ENCODE peak calls at places on chromosomes 16 and 17, in six cellular contexts. One of them, this sample, is unnamed.

GRCh38 chr17:43142153-43142552 is 17.0 kb upstream of the BRCA1 start:
- DNase-seq in HCT116: no peak
- DNase-seq in breast epithelium: no peak
- DNase-seq in heart left ventricle: no peak
- DNase-seq in prostate gland: no peak
- DNase-seq in IMR-90: no peak
- DNase-seq in this sample: no peak

GRCh38 chr16:88430185-88430523 is 22.9 kb upstream of the ZFPM1 start:
- DNase-seq in heart left ventricle: no peak
- DNase-seq in breast epithelium: no peak
- DNase-seq in prostate gland: no peak
- DNase-seq in HCT116: no peak
- DNase-seq in IMR-90: no peak
- DNase-seq in this sample: no peak

GRCh38 chr17:17603895-17604225 is 12.4 kb upstream of the PEMT start:
- DNase-seq in IMR-90: no peak
- DNase-seq in prostate gland: no peak
- DNase-seq in breast epithelium: no peak
- DNase-seq in heart left ventricle: no peak
- DNase-seq in HCT116: no peak
- DNase-seq in this sample: no peak

GRCh38 chr16:9791566-9791965 is 390.7 kb downstream of the GRIN2A start:
- DNase-seq in IMR-90: no peak
- DNase-seq in prostate gland: no peak
- DNase-seq in heart left ventricle: no peak
- DNase-seq in HCT116: no peak
- DNase-seq in breast epithelium: no peak
- DNase-seq in this sample: no peak

GRCh38 chr16:22300427-22301071 is 3.3 kb downstream of the POLR3E start:
- DNase-seq in IMR-90: peak; percentile 62
- DNase-seq in heart left ventricle: peak; percentile 61
- DNase-seq in breast epithelium: no peak
- DNase-seq in HCT116: no peak
- DNase-seq in prostate gland: peak; percentile 46
- DNase-seq in this sample: no peak

GRCh38 chr17:7955414-7956042 is 23.5 kb downstream of the CNTROB start:
- DNase-seq in heart left ventricle: no peak
- DNase-seq in prostate gland: no peak
- DNase-seq in IMR-90: no peak
- DNase-seq in breast epithelium: no peak
- DNase-seq in HCT116: no peak
- DNase-seq in this sample: no peak

GRCh38 chr17:59451706-59452105 is 113.7 kb upstream of the DHX40 start:
- DNase-seq in HCT116: no peak
- DNase-seq in breast epithelium: no peak
- DNase-seq in heart left ventricle: no peak
- DNase-seq in prostate gland: no peak
- DNase-seq in IMR-90: peak; percentile 77
- DNase-seq in this sample: no peak

GRCh38 chr17:56160395-56160889 is 7.2 kb downstream of the ANKFN1 start:
- DNase-seq in heart left ventricle: no peak
- DNase-seq in HCT116: no peak
- DNase-seq in breast epithelium: no peak
- DNase-seq in IMR-90: no peak
- DNase-seq in prostate gland: peak; percentile 22
- DNase-seq in this sample: no peak

GRCh38 chr16:89118361-89119061 is 24.9 kb downstream of the ACSF3 start:
- DNase-seq in breast epithelium: no peak
- DNase-seq in IMR-90: no peak
- DNase-seq in heart left ventricle: no peak
- DNase-seq in prostate gland: no peak
- DNase-seq in HCT116: no peak
- DNase-seq in this sample: no peak

GRCh38 chr17:236641-237405 is 55.4 kb upstream of the DOC2B start:
- DNase-seq in prostate gland: no peak
- DNase-seq in breast epithelium: no peak
- DNase-seq in HCT116: no peak
- DNase-seq in IMR-90: no peak
- DNase-seq in heart left ventricle: peak; percentile 3
- DNase-seq in this sample: no peak

GRCh38 chr16:84585886-84586285 is 32.0 kb downstream of the COTL1 start:
- DNase-seq in IMR-90: no peak
- DNase-seq in heart left ventricle: no peak
- DNase-seq in prostate gland: no peak
- DNase-seq in breast epithelium: no peak
- DNase-seq in HCT116: peak; percentile 27
- DNase-seq in this sample: no peak

GRCh38 chr16:85959686-85960085 is 60.7 kb downstream of the IRF8 start:
- DNase-seq in HCT116: no peak
- DNase-seq in prostate gland: no peak
- DNase-seq in heart left ventricle: no peak
- DNase-seq in breast epithelium: no peak
- DNase-seq in IMR-90: no peak
- DNase-seq in this sample: no peak

GRCh38 chr16:23092072-23092800 is 57.0 kb downstream of the USP31 start:
- DNase-seq in IMR-90: no peak
- DNase-seq in heart left ventricle: no peak
- DNase-seq in prostate gland: no peak
- DNase-seq in HCT116: no peak
- DNase-seq in breast epithelium: no peak
- DNase-seq in this sample: no peak

GRCh38 chr16:85970712-85971220 is 71.8 kb downstream of the IRF8 start:
- DNase-seq in prostate gland: no peak
- DNase-seq in HCT116: no peak
- DNase-seq in IMR-90: peak; percentile 0
- DNase-seq in breast epithelium: no peak
- DNase-seq in heart left ventricle: no peak
- DNase-seq in this sample: no peak

GRCh38 chr17:41937970-41938851 is 7.8 kb downstream of the ODAD4 start:
- DNase-seq in prostate gland: no peak
- DNase-seq in HCT116: no peak
- DNase-seq in breast epithelium: no peak
- DNase-seq in heart left ventricle: peak; percentile 58
- DNase-seq in IMR-90: no peak
- DNase-seq in this sample: no peak

DNA sequence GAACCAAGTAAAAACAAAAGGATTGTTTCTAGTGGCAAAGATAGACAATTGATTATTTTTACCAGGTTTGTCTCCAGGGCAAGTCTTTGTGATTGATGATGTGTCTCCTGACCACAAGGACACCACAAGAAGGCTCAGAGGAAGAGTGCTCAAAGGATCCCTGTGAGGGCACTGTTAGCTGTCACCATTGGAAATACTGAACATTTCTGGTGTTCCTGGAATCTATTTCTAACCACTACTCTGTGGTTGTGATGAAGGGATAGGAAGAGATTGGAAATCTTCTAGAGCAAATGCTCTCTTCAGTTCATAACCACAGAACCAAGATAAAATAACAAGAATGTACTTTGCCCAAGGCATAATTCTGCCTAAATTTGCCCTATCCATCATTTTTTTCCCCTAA is 15.3 kb downstream of the RNF43 start:
- DNase-seq in HCT116: peak; percentile 85
- DNase-seq in prostate gland: no peak
- DNase-seq in IMR-90: no peak
- DNase-seq in breast epithelium: no peak
- DNase-seq in heart left ventricle: no peak
- DNase-seq in this sample: no peak
- TF ChIP-seq POLR2A in HCT116: no peak
- TF ChIP-seq POLR2A in prostate gland: no peak
- TF ChIP-seq POLR2A in IMR-90: no peak
- TF ChIP-seq POLR2A in breast epithelium: no peak
- TF ChIP-seq POLR2A in heart left ventricle: no peak
- TF ChIP-seq POLR2A in this sample: no peak

DNA sequence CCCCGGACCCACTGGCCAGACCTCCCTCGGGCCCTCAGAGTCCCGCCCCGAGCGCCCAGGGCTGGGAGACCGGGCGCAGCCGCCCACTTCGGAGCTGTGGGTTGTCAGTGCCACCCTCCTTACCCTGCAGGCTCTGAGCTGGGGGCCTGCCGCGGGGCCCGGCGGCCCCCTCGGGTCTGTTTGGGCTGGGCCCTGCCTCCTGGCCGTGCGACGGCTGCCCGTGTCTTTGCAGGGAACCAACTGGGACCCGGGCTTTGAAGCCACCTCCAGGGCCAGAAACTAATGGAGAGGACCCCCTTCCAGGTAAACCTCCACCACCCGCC is 443 bp downstream of the TEDC2 start:
- DNase-seq in prostate gland: no peak
- DNase-seq in breast epithelium: no peak
- DNase-seq in heart left ventricle: no peak
- DNase-seq in IMR-90: no peak
- DNase-seq in HCT116: no peak
- DNase-seq in this sample: no peak
- H3K27ac ChIP-seq in prostate gland: no peak overlapping the region
- H3K27ac ChIP-seq in breast epithelium: no peak overlapping the region
- H3K27ac ChIP-seq in heart left ventricle: no peak overlapping the region
- H3K27ac ChIP-seq in IMR-90: no peak overlapping the region
- H3K27ac ChIP-seq in HCT116: peak overlapping the region; percentile 66
- H3K27ac ChIP-seq in this sample: no peak overlapping the region

GRCh38 chr16:47938272-47938671 is 217.5 kb downstream of the ABCC12 start:
- DNase-seq in prostate gland: no peak
- DNase-seq in breast epithelium: no peak
- DNase-seq in IMR-90: no peak
- DNase-seq in HCT116: no peak
- DNase-seq in heart left ventricle: no peak
- DNase-seq in this sample: no peak
- TF ChIP-seq POLR2A in prostate gland: no peak
- TF ChIP-seq POLR2A in breast epithelium: no peak
- TF ChIP-seq POLR2A in IMR-90: no peak
- TF ChIP-seq POLR2A in HCT116: no peak
- TF ChIP-seq POLR2A in heart left ventricle: no peak
- TF ChIP-seq POLR2A in this sample: no peak

GRCh38 chr16:726188-726437 is 130 bp downstream of the CCDC78 start:
- DNase-seq in breast epithelium: no peak
- DNase-seq in IMR-90: no peak
- DNase-seq in heart left ventricle: no peak
- DNase-seq in HCT116: no peak
- DNase-seq in prostate gland: no peak
- DNase-seq in this sample: no peak
- H3K27ac ChIP-seq in breast epithelium: no peak overlapping the region
- H3K27ac ChIP-seq in IMR-90: no peak overlapping the region
- H3K27ac ChIP-seq in heart left ventricle: no peak overlapping the region
- H3K27ac ChIP-seq in HCT116: peak overlapping the region; percentile 96
- H3K27ac ChIP-seq in prostate gland: no peak overlapping the region
- H3K27ac ChIP-seq in this sample: no peak overlapping the region

DNA sequence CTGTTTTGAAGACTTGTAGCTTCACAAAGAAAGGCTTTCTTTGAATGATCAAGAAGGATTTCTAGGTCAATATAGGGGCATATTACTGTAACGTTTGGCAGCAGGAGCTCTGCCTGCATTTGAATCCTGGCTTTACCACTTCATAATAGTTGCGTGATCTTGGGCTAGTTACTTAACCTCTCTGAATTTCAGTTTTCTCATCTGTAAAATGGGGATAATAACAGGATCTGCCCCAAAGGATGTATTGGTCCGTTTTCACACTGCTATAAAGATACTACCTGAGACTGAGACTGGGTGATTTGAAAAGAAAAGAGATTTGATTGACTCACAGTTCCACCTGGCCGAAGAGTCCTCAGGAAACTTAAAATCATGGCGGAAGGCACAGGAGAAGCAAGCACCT is 12.5 kb downstream of the BMERB1 start:
- DNase-seq in HCT116: no peak
- DNase-seq in IMR-90: no peak
- DNase-seq in prostate gland: no peak
- DNase-seq in breast epithelium: no peak
- DNase-seq in heart left ventricle: no peak
- DNase-seq in this sample: no peak
- TF ChIP-seq POLR2A in HCT116: no peak
- TF ChIP-seq POLR2A in IMR-90: no peak
- TF ChIP-seq POLR2A in prostate gland: no peak
- TF ChIP-seq POLR2A in breast epithelium: no peak
- TF ChIP-seq POLR2A in heart left ventricle: no peak
- TF ChIP-seq POLR2A in this sample: no peak

DNA sequence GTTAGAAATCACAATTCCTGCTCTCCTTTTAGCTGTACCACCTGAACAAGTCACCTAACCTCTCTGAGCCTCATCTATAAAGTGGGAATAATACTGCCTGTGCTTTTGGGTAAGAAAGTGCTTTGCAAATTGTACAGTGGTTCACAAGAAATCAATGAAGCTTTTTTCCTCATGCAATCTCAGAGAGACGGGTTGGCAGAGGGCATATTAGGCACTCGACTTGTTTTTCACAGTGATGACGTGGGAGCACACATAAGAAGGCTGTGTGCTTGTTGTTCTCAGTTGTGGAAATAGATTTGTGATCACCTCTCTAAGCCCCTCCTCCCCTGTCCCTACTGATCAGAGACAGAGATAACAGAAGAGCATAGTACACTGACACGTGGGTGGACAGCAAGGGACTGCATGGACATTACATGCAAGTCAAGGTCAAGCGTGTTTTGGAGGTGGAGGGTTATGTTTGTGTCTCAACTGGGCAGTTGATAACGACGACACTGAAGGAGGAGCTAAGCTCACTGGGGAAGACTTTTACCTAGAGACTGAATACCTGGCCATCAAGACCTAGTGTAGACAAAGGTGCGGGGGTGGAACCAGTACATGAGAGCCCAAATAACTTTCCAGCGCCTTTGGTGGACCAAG is 1.7 kb upstream of the GPT2 start:
- DNase-seq in breast epithelium: no peak
- DNase-seq in IMR-90: no peak
- DNase-seq in HCT116: no peak
- DNase-seq in heart left ventricle: no peak
- DNase-seq in prostate gland: no peak
- DNase-seq in this sample: no peak
- H3K27ac ChIP-seq in breast epithelium: no peak overlapping the region
- H3K27ac ChIP-seq in IMR-90: no peak overlapping the region
- H3K27ac ChIP-seq in HCT116: no peak overlapping the region
- H3K27ac ChIP-seq in heart left ventricle: no peak overlapping the region
- H3K27ac ChIP-seq in prostate gland: peak overlapping the region; percentile 90
- H3K27ac ChIP-seq in this sample: no peak overlapping the region

GRCh38 chr17:40110026-40110425 is 9.6 kb upstream of the NR1D1 start:
- DNase-seq in heart left ventricle: no peak
- DNase-seq in IMR-90: no peak
- DNase-seq in prostate gland: no peak
- DNase-seq in breast epithelium: no peak
- DNase-seq in HCT116: no peak
- DNase-seq in this sample: no peak
- TF ChIP-seq POLR2A in heart left ventricle: no peak
- TF ChIP-seq POLR2A in IMR-90: no peak
- TF ChIP-seq POLR2A in prostate gland: no peak
- TF ChIP-seq POLR2A in breast epithelium: no peak
- TF ChIP-seq POLR2A in HCT116: no peak
- TF ChIP-seq POLR2A in this sample: no peak

GRCh38 chr17:66227212-66228045 is 1.8 kb downstream of the APOH start:
- DNase-seq in breast epithelium: no peak
- DNase-seq in IMR-90: no peak
- DNase-seq in HCT116: no peak
- DNase-seq in heart left ventricle: no peak
- DNase-seq in prostate gland: no peak
- DNase-seq in this sample: no peak

GRCh38 chr17:66230918-66231543 is 1.8 kb upstream of the APOH start:
- DNase-seq in IMR-90: no peak
- DNase-seq in HCT116: no peak
- DNase-seq in heart left ventricle: no peak
- DNase-seq in prostate gland: no peak
- DNase-seq in breast epithelium: no peak
- DNase-seq in this sample: no peak

GRCh38 chr17:66229783-66230538 is 746 bp upstream of the APOH start:
- DNase-seq in IMR-90: no peak
- DNase-seq in heart left ventricle: no peak
- DNase-seq in breast epithelium: no peak
- DNase-seq in prostate gland: no peak
- DNase-seq in HCT116: no peak
- DNase-seq in this sample: no peak

GRCh38 chr17:66233023-66233753 is 4.0 kb upstream of the APOH start:
- DNase-seq in IMR-90: no peak
- DNase-seq in prostate gland: no peak
- DNase-seq in heart left ventricle: no peak
- DNase-seq in HCT116: no peak
- DNase-seq in breast epithelium: no peak
- DNase-seq in this sample: no peak

GRCh38 chr17:66228887-66229782 is at the start of gene APOH:
- DNase-seq in HCT116: no peak
- DNase-seq in prostate gland: no peak
- DNase-seq in breast epithelium: no peak
- DNase-seq in heart left ventricle: no peak
- DNase-seq in IMR-90: no peak
- DNase-seq in this sample: no peak
- H3K27ac ChIP-seq in HCT116: no peak within 1 kb of the TSS
- H3K27ac ChIP-seq in prostate gland: no peak within 1 kb of the TSS
- H3K27ac ChIP-seq in breast epithelium: no peak within 1 kb of the TSS
- H3K27ac ChIP-seq in heart left ventricle: no peak within 1 kb of the TSS
- H3K27ac ChIP-seq in IMR-90: no peak within 1 kb of the TSS
- H3K27ac ChIP-seq in this sample: no peak within 1 kb of the TSS

This sample was measured in esophagus squamous epithelium.